ENCODE peak calls at places on chromosomes 4 and X, in ten cellular contexts. One of them, this sample, is unnamed.

GRCh38 chr4:10260777-10261176 is 144.2 kb upstream of the WDR1 start:
- DNase-seq in sciatic nerve: no peak
- DNase-seq in body of pancreas: no peak
- DNase-seq in HT-29: no peak
- DNase-seq in lung: no peak
- DNase-seq in KBM-7: no peak
- DNase-seq in GM23338: peak; percentile 2
- DNase-seq in activated T-cell treated with anti-CD3 and anti-CD28 coated beads, Interleukin-2, amount 50 U/mL, for 72 hours: no peak
- DNase-seq in stimulated activated CD4-positive, alpha-beta T cell treated with anti-CD3 and anti-CD28 coated beads, Interleukin-15, amount 100 ng/mL, for 1 hour: no peak
- DNase-seq in stimulated activated CD8-positive, alpha-beta memory T cell treated with anti-CD3 and anti-CD28 coated beads, Interleukin-2, amount 100 ng/mL, for 48 hours: no peak
- DNase-seq in this sample: no peak

GRCh38 chr4:171629737-171630136 is 183.5 kb upstream of the GALNTL6 start:
- DNase-seq in sciatic nerve: no peak
- DNase-seq in body of pancreas: no peak
- DNase-seq in HT-29: no peak
- DNase-seq in lung: no peak
- DNase-seq in KBM-7: no peak
- DNase-seq in GM23338: peak; percentile 62
- DNase-seq in activated T-cell treated with anti-CD3 and anti-CD28 coated beads, Interleukin-2, amount 50 U/mL, for 72 hours: no peak
- DNase-seq in stimulated activated CD4-positive, alpha-beta T cell treated with anti-CD3 and anti-CD28 coated beads, Interleukin-15, amount 100 ng/mL, for 1 hour: no peak
- DNase-seq in stimulated activated CD8-positive, alpha-beta memory T cell treated with anti-CD3 and anti-CD28 coated beads, Interleukin-2, amount 100 ng/mL, for 48 hours: no peak
- DNase-seq in this sample: no peak

GRCh38 chr4:37440519-37440900 is 196.0 kb downstream of the NWD2 start:
- DNase-seq in sciatic nerve: no peak
- DNase-seq in body of pancreas: no peak
- DNase-seq in HT-29: peak; percentile 71
- DNase-seq in lung: no peak
- DNase-seq in KBM-7: no peak
- DNase-seq in GM23338: no peak
- DNase-seq in activated T-cell treated with anti-CD3 and anti-CD28 coated beads, Interleukin-2, amount 50 U/mL, for 72 hours: no peak
- DNase-seq in stimulated activated CD4-positive, alpha-beta T cell treated with anti-CD3 and anti-CD28 coated beads, Interleukin-15, amount 100 ng/mL, for 1 hour: no peak
- DNase-seq in stimulated activated CD8-positive, alpha-beta memory T cell treated with anti-CD3 and anti-CD28 coated beads, Interleukin-2, amount 100 ng/mL, for 48 hours: no peak
- DNase-seq in this sample: no peak

GRCh38 chr4:129095811-129096454 is at the start of gene C4orf33:
- DNase-seq in sciatic nerve: peak; percentile 77
- DNase-seq in body of pancreas: peak; percentile 69
- DNase-seq in HT-29: peak; percentile 83
- DNase-seq in lung: peak; percentile 73
- DNase-seq in KBM-7: peak; percentile 92
- DNase-seq in GM23338: peak; percentile 92
- DNase-seq in activated T-cell treated with anti-CD3 and anti-CD28 coated beads, Interleukin-2, amount 50 U/mL, for 72 hours: peak; percentile 83
- DNase-seq in stimulated activated CD4-positive, alpha-beta T cell treated with anti-CD3 and anti-CD28 coated beads, Interleukin-15, amount 100 ng/mL, for 1 hour: peak; percentile 56
- DNase-seq in stimulated activated CD8-positive, alpha-beta memory T cell treated with anti-CD3 and anti-CD28 coated beads, Interleukin-2, amount 100 ng/mL, for 48 hours: peak; percentile 60
- DNase-seq in this sample: peak; percentile 85

GRCh38 chr4:337143-337931 is at the start of gene ZNF141:
- DNase-seq in sciatic nerve: peak; percentile 97
- DNase-seq in body of pancreas: peak; percentile 95
- DNase-seq in HT-29: no peak
- DNase-seq in lung: peak; percentile 97
- DNase-seq in KBM-7: no peak
- DNase-seq in GM23338: peak; percentile 99
- DNase-seq in activated T-cell treated with anti-CD3 and anti-CD28 coated beads, Interleukin-2, amount 50 U/mL, for 72 hours: peak; percentile 94
- DNase-seq in stimulated activated CD4-positive, alpha-beta T cell treated with anti-CD3 and anti-CD28 coated beads, Interleukin-15, amount 100 ng/mL, for 1 hour: peak; percentile 70
- DNase-seq in stimulated activated CD8-positive, alpha-beta memory T cell treated with anti-CD3 and anti-CD28 coated beads, Interleukin-2, amount 100 ng/mL, for 48 hours: peak; percentile 83
- DNase-seq in this sample: peak; percentile 99

GRCh38 chr4:121050251-121050650 is 22.1 kb downstream of the NDNF start:
- DNase-seq in sciatic nerve: no peak
- DNase-seq in body of pancreas: no peak
- DNase-seq in HT-29: peak; percentile 51
- DNase-seq in lung: no peak
- DNase-seq in KBM-7: no peak
- DNase-seq in GM23338: peak; percentile 22
- DNase-seq in activated T-cell treated with anti-CD3 and anti-CD28 coated beads, Interleukin-2, amount 50 U/mL, for 72 hours: no peak
- DNase-seq in stimulated activated CD4-positive, alpha-beta T cell treated with anti-CD3 and anti-CD28 coated beads, Interleukin-15, amount 100 ng/mL, for 1 hour: no peak
- DNase-seq in stimulated activated CD8-positive, alpha-beta memory T cell treated with anti-CD3 and anti-CD28 coated beads, Interleukin-2, amount 100 ng/mL, for 48 hours: no peak
- DNase-seq in this sample: no peak

GRCh38 chr4:74262522-74262921 is 45.7 kb upstream of the EPGN start:
- DNase-seq in sciatic nerve: no peak
- DNase-seq in body of pancreas: no peak
- DNase-seq in HT-29: peak; percentile 9
- DNase-seq in lung: no peak
- DNase-seq in KBM-7: no peak
- DNase-seq in GM23338: no peak
- DNase-seq in activated T-cell treated with anti-CD3 and anti-CD28 coated beads, Interleukin-2, amount 50 U/mL, for 72 hours: no peak
- DNase-seq in stimulated activated CD4-positive, alpha-beta T cell treated with anti-CD3 and anti-CD28 coated beads, Interleukin-15, amount 100 ng/mL, for 1 hour: no peak
- DNase-seq in stimulated activated CD8-positive, alpha-beta memory T cell treated with anti-CD3 and anti-CD28 coated beads, Interleukin-2, amount 100 ng/mL, for 48 hours: no peak
- DNase-seq in this sample: no peak

GRCh38 chr4:136749988-136750387 is 782.3 kb downstream of the PCDH18 start:
- DNase-seq in sciatic nerve: no peak
- DNase-seq in body of pancreas: no peak
- DNase-seq in HT-29: no peak
- DNase-seq in lung: no peak
- DNase-seq in KBM-7: no peak
- DNase-seq in GM23338: no peak
- DNase-seq in activated T-cell treated with anti-CD3 and anti-CD28 coated beads, Interleukin-2, amount 50 U/mL, for 72 hours: no peak
- DNase-seq in stimulated activated CD4-positive, alpha-beta T cell treated with anti-CD3 and anti-CD28 coated beads, Interleukin-15, amount 100 ng/mL, for 1 hour: no peak
- DNase-seq in stimulated activated CD8-positive, alpha-beta memory T cell treated with anti-CD3 and anti-CD28 coated beads, Interleukin-2, amount 100 ng/mL, for 48 hours: no peak
- DNase-seq in this sample: no peak

GRCh38 chr4:34181311-34181808 is 2063.0 kb downstream of the ARAP2 start:
- DNase-seq in sciatic nerve: no peak
- DNase-seq in body of pancreas: no peak
- DNase-seq in HT-29: peak; percentile 5
- DNase-seq in lung: no peak
- DNase-seq in KBM-7: no peak
- DNase-seq in GM23338: no peak
- DNase-seq in activated T-cell treated with anti-CD3 and anti-CD28 coated beads, Interleukin-2, amount 50 U/mL, for 72 hours: no peak
- DNase-seq in stimulated activated CD4-positive, alpha-beta T cell treated with anti-CD3 and anti-CD28 coated beads, Interleukin-15, amount 100 ng/mL, for 1 hour: no peak
- DNase-seq in stimulated activated CD8-positive, alpha-beta memory T cell treated with anti-CD3 and anti-CD28 coated beads, Interleukin-2, amount 100 ng/mL, for 48 hours: no peak
- DNase-seq in this sample: no peak

GRCh38 chr4:81807927-81808672 is 336.4 kb upstream of the RASGEF1B start:
- DNase-seq in sciatic nerve: no peak
- DNase-seq in body of pancreas: no peak
- DNase-seq in HT-29: no peak
- DNase-seq in lung: no peak
- DNase-seq in KBM-7: no peak
- DNase-seq in GM23338: no peak
- DNase-seq in activated T-cell treated with anti-CD3 and anti-CD28 coated beads, Interleukin-2, amount 50 U/mL, for 72 hours: no peak
- DNase-seq in stimulated activated CD4-positive, alpha-beta T cell treated with anti-CD3 and anti-CD28 coated beads, Interleukin-15, amount 100 ng/mL, for 1 hour: no peak
- DNase-seq in stimulated activated CD8-positive, alpha-beta memory T cell treated with anti-CD3 and anti-CD28 coated beads, Interleukin-2, amount 100 ng/mL, for 48 hours: no peak
- DNase-seq in this sample: no peak

GRCh38 chrX:118536687-118537461 is 41.3 kb downstream of the DOCK11 start:
- DNase-seq in sciatic nerve: no peak
- DNase-seq in body of pancreas: no peak
- DNase-seq in HT-29: peak; percentile 3
- DNase-seq in lung: no peak
- DNase-seq in KBM-7: peak; percentile 65
- DNase-seq in GM23338: peak; percentile 65
- DNase-seq in activated T-cell treated with anti-CD3 and anti-CD28 coated beads, Interleukin-2, amount 50 U/mL, for 72 hours: peak; percentile 43
- DNase-seq in stimulated activated CD4-positive, alpha-beta T cell treated with anti-CD3 and anti-CD28 coated beads, Interleukin-15, amount 100 ng/mL, for 1 hour: no peak
- DNase-seq in stimulated activated CD8-positive, alpha-beta memory T cell treated with anti-CD3 and anti-CD28 coated beads, Interleukin-2, amount 100 ng/mL, for 48 hours: no peak
- DNase-seq in this sample: peak; percentile 15

GRCh38 chr4:185222598-185222997 is 13.2 kb downstream of the SNX25 start:
- DNase-seq in sciatic nerve: no peak
- DNase-seq in body of pancreas: no peak
- DNase-seq in HT-29: no peak
- DNase-seq in lung: no peak
- DNase-seq in KBM-7: no peak
- DNase-seq in GM23338: no peak
- DNase-seq in activated T-cell treated with anti-CD3 and anti-CD28 coated beads, Interleukin-2, amount 50 U/mL, for 72 hours: no peak
- DNase-seq in stimulated activated CD4-positive, alpha-beta T cell treated with anti-CD3 and anti-CD28 coated beads, Interleukin-15, amount 100 ng/mL, for 1 hour: no peak
- DNase-seq in stimulated activated CD8-positive, alpha-beta memory T cell treated with anti-CD3 and anti-CD28 coated beads, Interleukin-2, amount 100 ng/mL, for 48 hours: no peak
- DNase-seq in this sample: no peak

GRCh38 chrX:39903937-39904336 is 193.8 kb downstream of the BCOR start:
- DNase-seq in sciatic nerve: no peak
- DNase-seq in body of pancreas: no peak
- DNase-seq in HT-29: no peak
- DNase-seq in lung: no peak
- DNase-seq in KBM-7: no peak
- DNase-seq in GM23338: no peak
- DNase-seq in activated T-cell treated with anti-CD3 and anti-CD28 coated beads, Interleukin-2, amount 50 U/mL, for 72 hours: peak; percentile 62
- DNase-seq in stimulated activated CD4-positive, alpha-beta T cell treated with anti-CD3 and anti-CD28 coated beads, Interleukin-15, amount 100 ng/mL, for 1 hour: no peak
- DNase-seq in stimulated activated CD8-positive, alpha-beta memory T cell treated with anti-CD3 and anti-CD28 coated beads, Interleukin-2, amount 100 ng/mL, for 48 hours: no peak
- DNase-seq in this sample: no peak

GRCh38 chr4:38805530-38806145 is 1.0 kb upstream of the TLR1 start:
- DNase-seq in sciatic nerve: no peak
- DNase-seq in body of pancreas: no peak
- DNase-seq in HT-29: no peak
- DNase-seq in lung: peak; percentile 38
- DNase-seq in KBM-7: peak; percentile 95
- DNase-seq in GM23338: no peak
- DNase-seq in activated T-cell treated with anti-CD3 and anti-CD28 coated beads, Interleukin-2, amount 50 U/mL, for 72 hours: no peak
- DNase-seq in stimulated activated CD4-positive, alpha-beta T cell treated with anti-CD3 and anti-CD28 coated beads, Interleukin-15, amount 100 ng/mL, for 1 hour: no peak
- DNase-seq in stimulated activated CD8-positive, alpha-beta memory T cell treated with anti-CD3 and anti-CD28 coated beads, Interleukin-2, amount 100 ng/mL, for 48 hours: no peak
- DNase-seq in this sample: peak; percentile 75